ENCODE peak calls at places on chromosomes 16 and 17, in ten cellular contexts. One of them, this sample, is unnamed.

GRCh38 chr16:86806838-86807351 is 228.5 kb downstream of the FOXL1 start:
- DNase-seq in stimulated activated naive CD4-positive, alpha-beta T cell: no peak
- DNase-seq in NCI-H1105: no peak
- DNase-seq in cardiac muscle cell: peak; percentile 62
- DNase-seq in T-cell: no peak
- DNase-seq in OCI-M1: no peak
- DNase-seq in activated naive CD8-positive, alpha-beta T cell treated with anti-CD3 and anti-CD28 coated beads, Interleukin-2, amount 50 U/mL, for 16 hours: no peak
- DNase-seq in progenitor cell of endocrine pancreas: no peak
- DNase-seq in stimulated activated CD8-positive, alpha-beta memory T cell treated with anti-CD3 and anti-CD28 coated beads, Interleukin-15, amount 100 ng/mL, for 1 hour: no peak
- DNase-seq in GOT3: no peak
- DNase-seq in this sample: no peak

GRCh38 chr16:19212059-19212458 is 44.0 kb downstream of the SYT17 start:
- DNase-seq in progenitor cell of endocrine pancreas: no peak
- DNase-seq in T-cell: no peak
- DNase-seq in OCI-M1: no peak
- DNase-seq in GOT3: no peak
- DNase-seq in stimulated activated CD8-positive, alpha-beta memory T cell treated with anti-CD3 and anti-CD28 coated beads, Interleukin-15, amount 100 ng/mL, for 1 hour: no peak
- DNase-seq in NCI-H1105: no peak
- DNase-seq in activated naive CD8-positive, alpha-beta T cell treated with anti-CD3 and anti-CD28 coated beads, Interleukin-2, amount 50 U/mL, for 16 hours: no peak
- DNase-seq in stimulated activated naive CD4-positive, alpha-beta T cell: no peak
- DNase-seq in cardiac muscle cell: no peak
- DNase-seq in this sample: no peak

GRCh38 chr17:80832266-80832676 is 159.4 kb upstream of the CHMP6 start:
- DNase-seq in stimulated activated CD8-positive, alpha-beta memory T cell treated with anti-CD3 and anti-CD28 coated beads, Interleukin-15, amount 100 ng/mL, for 1 hour: no peak
- DNase-seq in GOT3: no peak
- DNase-seq in NCI-H1105: peak; percentile 4
- DNase-seq in stimulated activated naive CD4-positive, alpha-beta T cell: no peak
- DNase-seq in progenitor cell of endocrine pancreas: no peak
- DNase-seq in T-cell: no peak
- DNase-seq in cardiac muscle cell: peak; percentile 11
- DNase-seq in activated naive CD8-positive, alpha-beta T cell treated with anti-CD3 and anti-CD28 coated beads, Interleukin-2, amount 50 U/mL, for 16 hours: no peak
- DNase-seq in OCI-M1: peak; percentile 41
- DNase-seq in this sample: peak; percentile 23

GRCh38 chr16:85573696-85574641 is 39.2 kb upstream of the GSE1 start:
- DNase-seq in stimulated activated naive CD4-positive, alpha-beta T cell: no peak
- DNase-seq in NCI-H1105: no peak
- DNase-seq in cardiac muscle cell: peak; percentile 79
- DNase-seq in stimulated activated CD8-positive, alpha-beta memory T cell treated with anti-CD3 and anti-CD28 coated beads, Interleukin-15, amount 100 ng/mL, for 1 hour: no peak
- DNase-seq in activated naive CD8-positive, alpha-beta T cell treated with anti-CD3 and anti-CD28 coated beads, Interleukin-2, amount 50 U/mL, for 16 hours: no peak
- DNase-seq in T-cell: no peak
- DNase-seq in GOT3: no peak
- DNase-seq in progenitor cell of endocrine pancreas: no peak
- DNase-seq in OCI-M1: no peak
- DNase-seq in this sample: no peak

GRCh38 chr17:38590988-38591758 is 14.6 kb downstream of the SRCIN1 start:
- DNase-seq in NCI-H1105: no peak
- DNase-seq in OCI-M1: peak; percentile 14
- DNase-seq in GOT3: no peak
- DNase-seq in cardiac muscle cell: no peak
- DNase-seq in progenitor cell of endocrine pancreas: no peak
- DNase-seq in stimulated activated naive CD4-positive, alpha-beta T cell: no peak
- DNase-seq in T-cell: no peak
- DNase-seq in activated naive CD8-positive, alpha-beta T cell treated with anti-CD3 and anti-CD28 coated beads, Interleukin-2, amount 50 U/mL, for 16 hours: no peak
- DNase-seq in stimulated activated CD8-positive, alpha-beta memory T cell treated with anti-CD3 and anti-CD28 coated beads, Interleukin-15, amount 100 ng/mL, for 1 hour: no peak
- DNase-seq in this sample: peak; percentile 92

GRCh38 chr17:72030067-72030899 is 90.5 kb upstream of the SOX9 start:
- DNase-seq in T-cell: no peak
- DNase-seq in stimulated activated naive CD4-positive, alpha-beta T cell: no peak
- DNase-seq in GOT3: no peak
- DNase-seq in stimulated activated CD8-positive, alpha-beta memory T cell treated with anti-CD3 and anti-CD28 coated beads, Interleukin-15, amount 100 ng/mL, for 1 hour: no peak
- DNase-seq in activated naive CD8-positive, alpha-beta T cell treated with anti-CD3 and anti-CD28 coated beads, Interleukin-2, amount 50 U/mL, for 16 hours: no peak
- DNase-seq in cardiac muscle cell: peak; percentile 36
- DNase-seq in progenitor cell of endocrine pancreas: peak; percentile 11
- DNase-seq in NCI-H1105: peak; percentile 15
- DNase-seq in OCI-M1: no peak
- DNase-seq in this sample: peak; percentile 29

GRCh38 chr17:74210191-74211140 is 2.9 kb upstream of the TTYH2 start:
- DNase-seq in stimulated activated CD8-positive, alpha-beta memory T cell treated with anti-CD3 and anti-CD28 coated beads, Interleukin-15, amount 100 ng/mL, for 1 hour: peak; percentile 68
- DNase-seq in GOT3: no peak
- DNase-seq in OCI-M1: peak; percentile 77
- DNase-seq in progenitor cell of endocrine pancreas: peak; percentile 57
- DNase-seq in T-cell: peak; percentile 82
- DNase-seq in NCI-H1105: peak; percentile 12
- DNase-seq in activated naive CD8-positive, alpha-beta T cell treated with anti-CD3 and anti-CD28 coated beads, Interleukin-2, amount 50 U/mL, for 16 hours: peak; percentile 47
- DNase-seq in cardiac muscle cell: peak; percentile 66
- DNase-seq in stimulated activated naive CD4-positive, alpha-beta T cell: peak; percentile 83
- DNase-seq in this sample: peak; percentile 80

GRCh38 chr17:30524847-30525246 is 47.6 kb downstream of the GOSR1 start:
- DNase-seq in T-cell: no peak
- DNase-seq in OCI-M1: no peak
- DNase-seq in stimulated activated naive CD4-positive, alpha-beta T cell: no peak
- DNase-seq in cardiac muscle cell: peak; percentile 39
- DNase-seq in progenitor cell of endocrine pancreas: no peak
- DNase-seq in stimulated activated CD8-positive, alpha-beta memory T cell treated with anti-CD3 and anti-CD28 coated beads, Interleukin-15, amount 100 ng/mL, for 1 hour: no peak
- DNase-seq in activated naive CD8-positive, alpha-beta T cell treated with anti-CD3 and anti-CD28 coated beads, Interleukin-2, amount 50 U/mL, for 16 hours: no peak
- DNase-seq in NCI-H1105: no peak
- DNase-seq in GOT3: no peak
- DNase-seq in this sample: no peak

GRCh38 chr17:40121886-40122465 is at the start of gene MSL1:
- DNase-seq in activated naive CD8-positive, alpha-beta T cell treated with anti-CD3 and anti-CD28 coated beads, Interleukin-2, amount 50 U/mL, for 16 hours: peak; percentile 73
- DNase-seq in cardiac muscle cell: peak; percentile 91
- DNase-seq in NCI-H1105: peak; percentile 47
- DNase-seq in GOT3: peak; percentile 39
- DNase-seq in progenitor cell of endocrine pancreas: peak; percentile 83
- DNase-seq in T-cell: peak; percentile 78
- DNase-seq in stimulated activated naive CD4-positive, alpha-beta T cell: peak; percentile 88
- DNase-seq in OCI-M1: peak; percentile 82
- DNase-seq in stimulated activated CD8-positive, alpha-beta memory T cell treated with anti-CD3 and anti-CD28 coated beads, Interleukin-15, amount 100 ng/mL, for 1 hour: peak; percentile 64
- DNase-seq in this sample: peak; percentile 91

GRCh38 chr17:1398028-1398427 is 2.0 kb downstream of the YWHAE start:
- DNase-seq in stimulated activated naive CD4-positive, alpha-beta T cell: no peak
- DNase-seq in NCI-H1105: no peak
- DNase-seq in activated naive CD8-positive, alpha-beta T cell treated with anti-CD3 and anti-CD28 coated beads, Interleukin-2, amount 50 U/mL, for 16 hours: no peak
- DNase-seq in stimulated activated CD8-positive, alpha-beta memory T cell treated with anti-CD3 and anti-CD28 coated beads, Interleukin-15, amount 100 ng/mL, for 1 hour: no peak
- DNase-seq in cardiac muscle cell: no peak
- DNase-seq in progenitor cell of endocrine pancreas: no peak
- DNase-seq in T-cell: no peak
- DNase-seq in GOT3: no peak
- DNase-seq in OCI-M1: peak; percentile 19
- DNase-seq in this sample: no peak

GRCh38 chr17:382644-383533 is 30.3 kb upstream of the RPH3AL start:
- DNase-seq in stimulated activated CD8-positive, alpha-beta memory T cell treated with anti-CD3 and anti-CD28 coated beads, Interleukin-15, amount 100 ng/mL, for 1 hour: no peak
- DNase-seq in activated naive CD8-positive, alpha-beta T cell treated with anti-CD3 and anti-CD28 coated beads, Interleukin-2, amount 50 U/mL, for 16 hours: no peak
- DNase-seq in stimulated activated naive CD4-positive, alpha-beta T cell: no peak
- DNase-seq in GOT3: peak; percentile 21
- DNase-seq in NCI-H1105: no peak
- DNase-seq in progenitor cell of endocrine pancreas: no peak
- DNase-seq in OCI-M1: peak; percentile 2
- DNase-seq in T-cell: no peak
- DNase-seq in cardiac muscle cell: peak; percentile 40
- DNase-seq in this sample: peak; percentile 66

GRCh38 chr16:69077251-69077650 is 28.2 kb upstream of the HAS3 start:
- DNase-seq in GOT3: no peak
- DNase-seq in activated naive CD8-positive, alpha-beta T cell treated with anti-CD3 and anti-CD28 coated beads, Interleukin-2, amount 50 U/mL, for 16 hours: no peak
- DNase-seq in OCI-M1: no peak
- DNase-seq in stimulated activated CD8-positive, alpha-beta memory T cell treated with anti-CD3 and anti-CD28 coated beads, Interleukin-15, amount 100 ng/mL, for 1 hour: no peak
- DNase-seq in NCI-H1105: no peak
- DNase-seq in T-cell: no peak
- DNase-seq in progenitor cell of endocrine pancreas: no peak
- DNase-seq in stimulated activated naive CD4-positive, alpha-beta T cell: no peak
- DNase-seq in cardiac muscle cell: no peak
- DNase-seq in this sample: no peak

GRCh38 chr17:8668181-8668740 is 37.7 kb upstream of the MYH10 start:
- DNase-seq in GOT3: no peak
- DNase-seq in NCI-H1105: no peak
- DNase-seq in T-cell: no peak
- DNase-seq in stimulated activated naive CD4-positive, alpha-beta T cell: no peak
- DNase-seq in progenitor cell of endocrine pancreas: no peak
- DNase-seq in activated naive CD8-positive, alpha-beta T cell treated with anti-CD3 and anti-CD28 coated beads, Interleukin-2, amount 50 U/mL, for 16 hours: no peak
- DNase-seq in cardiac muscle cell: no peak
- DNase-seq in OCI-M1: no peak
- DNase-seq in stimulated activated CD8-positive, alpha-beta memory T cell treated with anti-CD3 and anti-CD28 coated beads, Interleukin-15, amount 100 ng/mL, for 1 hour: no peak
- DNase-seq in this sample: no peak

GRCh38 chr17:1786708-1787107 is 24.8 kb downstream of the SERPINF1 start:
- DNase-seq in progenitor cell of endocrine pancreas: no peak
- DNase-seq in OCI-M1: no peak
- DNase-seq in GOT3: no peak
- DNase-seq in stimulated activated naive CD4-positive, alpha-beta T cell: no peak
- DNase-seq in cardiac muscle cell: no peak
- DNase-seq in T-cell: no peak
- DNase-seq in stimulated activated CD8-positive, alpha-beta memory T cell treated with anti-CD3 and anti-CD28 coated beads, Interleukin-15, amount 100 ng/mL, for 1 hour: no peak
- DNase-seq in NCI-H1105: no peak
- DNase-seq in activated naive CD8-positive, alpha-beta T cell treated with anti-CD3 and anti-CD28 coated beads, Interleukin-2, amount 50 U/mL, for 16 hours: no peak
- DNase-seq in this sample: no peak

GRCh38 chr17:29214215-29215146 is 32.2 kb upstream of the CRYBA1 start:
- DNase-seq in NCI-H1105: no peak
- DNase-seq in activated naive CD8-positive, alpha-beta T cell treated with anti-CD3 and anti-CD28 coated beads, Interleukin-2, amount 50 U/mL, for 16 hours: no peak
- DNase-seq in GOT3: no peak
- DNase-seq in stimulated activated naive CD4-positive, alpha-beta T cell: no peak
- DNase-seq in OCI-M1: no peak
- DNase-seq in stimulated activated CD8-positive, alpha-beta memory T cell treated with anti-CD3 and anti-CD28 coated beads, Interleukin-15, amount 100 ng/mL, for 1 hour: no peak
- DNase-seq in cardiac muscle cell: no peak
- DNase-seq in progenitor cell of endocrine pancreas: no peak
- DNase-seq in T-cell: no peak
- DNase-seq in this sample: no peak

GRCh38 chr17:27284811-27285415 is 9.0 kb upstream of the WSB1 start:
- DNase-seq in T-cell: no peak
- DNase-seq in NCI-H1105: no peak
- DNase-seq in activated naive CD8-positive, alpha-beta T cell treated with anti-CD3 and anti-CD28 coated beads, Interleukin-2, amount 50 U/mL, for 16 hours: no peak
- DNase-seq in cardiac muscle cell: no peak
- DNase-seq in progenitor cell of endocrine pancreas: no peak
- DNase-seq in OCI-M1: no peak
- DNase-seq in GOT3: no peak
- DNase-seq in stimulated activated CD8-positive, alpha-beta memory T cell treated with anti-CD3 and anti-CD28 coated beads, Interleukin-15, amount 100 ng/mL, for 1 hour: no peak
- DNase-seq in stimulated activated naive CD4-positive, alpha-beta T cell: no peak
- DNase-seq in this sample: no peak

GRCh38 chr17:4598776-4599504 is 14.6 kb downstream of the SMTNL2 start:
- DNase-seq in progenitor cell of endocrine pancreas: no peak
- DNase-seq in stimulated activated naive CD4-positive, alpha-beta T cell: no peak
- DNase-seq in cardiac muscle cell: peak; percentile 41
- DNase-seq in activated naive CD8-positive, alpha-beta T cell treated with anti-CD3 and anti-CD28 coated beads, Interleukin-2, amount 50 U/mL, for 16 hours: no peak
- DNase-seq in T-cell: no peak
- DNase-seq in GOT3: no peak
- DNase-seq in NCI-H1105: no peak
- DNase-seq in stimulated activated CD8-positive, alpha-beta memory T cell treated with anti-CD3 and anti-CD28 coated beads, Interleukin-15, amount 100 ng/mL, for 1 hour: no peak
- DNase-seq in OCI-M1: no peak
- DNase-seq in this sample: no peak

GRCh38 chr17:74749262-74750038 is 1.0 kb downstream of the NHERF1 start:
- DNase-seq in activated naive CD8-positive, alpha-beta T cell treated with anti-CD3 and anti-CD28 coated beads, Interleukin-2, amount 50 U/mL, for 16 hours: no peak
- DNase-seq in stimulated activated naive CD4-positive, alpha-beta T cell: peak; percentile 65
- DNase-seq in T-cell: no peak
- DNase-seq in progenitor cell of endocrine pancreas: no peak
- DNase-seq in cardiac muscle cell: peak; percentile 41
- DNase-seq in OCI-M1: peak; percentile 20
- DNase-seq in NCI-H1105: no peak
- DNase-seq in GOT3: no peak
- DNase-seq in stimulated activated CD8-positive, alpha-beta memory T cell treated with anti-CD3 and anti-CD28 coated beads, Interleukin-15, amount 100 ng/mL, for 1 hour: no peak
- DNase-seq in this sample: peak; percentile 77

GRCh38 chr16:30649725-30650368 is 913 bp upstream of the PRR14 start:
- DNase-seq in NCI-H1105: no peak
- DNase-seq in T-cell: no peak
- DNase-seq in cardiac muscle cell: no peak
- DNase-seq in stimulated activated naive CD4-positive, alpha-beta T cell: no peak
- DNase-seq in stimulated activated CD8-positive, alpha-beta memory T cell treated with anti-CD3 and anti-CD28 coated beads, Interleukin-15, amount 100 ng/mL, for 1 hour: no peak
- DNase-seq in OCI-M1: peak; percentile 76
- DNase-seq in progenitor cell of endocrine pancreas: no peak
- DNase-seq in GOT3: no peak
- DNase-seq in activated naive CD8-positive, alpha-beta T cell treated with anti-CD3 and anti-CD28 coated beads, Interleukin-2, amount 50 U/mL, for 16 hours: no peak
- DNase-seq in this sample: no peak

GRCh38 chr16:2991566-2992261 is 11.5 kb upstream of the PKMYT1 start:
- DNase-seq in progenitor cell of endocrine pancreas: no peak
- DNase-seq in cardiac muscle cell: no peak
- DNase-seq in stimulated activated naive CD4-positive, alpha-beta T cell: no peak
- DNase-seq in OCI-M1: no peak
- DNase-seq in NCI-H1105: no peak
- DNase-seq in GOT3: no peak
- DNase-seq in T-cell: no peak
- DNase-seq in stimulated activated CD8-positive, alpha-beta memory T cell treated with anti-CD3 and anti-CD28 coated beads, Interleukin-15, amount 100 ng/mL, for 1 hour: no peak
- DNase-seq in activated naive CD8-positive, alpha-beta T cell treated with anti-CD3 and anti-CD28 coated beads, Interleukin-2, amount 50 U/mL, for 16 hours: no peak
- DNase-seq in this sample: no peak

GRCh38 chr17:69188064-69188463 is 40.6 kb downstream of the ABCA10 start:
- DNase-seq in cardiac muscle cell: no peak
- DNase-seq in stimulated activated naive CD4-positive, alpha-beta T cell: no peak
- DNase-seq in NCI-H1105: no peak
- DNase-seq in GOT3: no peak
- DNase-seq in progenitor cell of endocrine pancreas: no peak
- DNase-seq in OCI-M1: no peak
- DNase-seq in activated naive CD8-positive, alpha-beta T cell treated with anti-CD3 and anti-CD28 coated beads, Interleukin-2, amount 50 U/mL, for 16 hours: no peak
- DNase-seq in stimulated activated CD8-positive, alpha-beta memory T cell treated with anti-CD3 and anti-CD28 coated beads, Interleukin-15, amount 100 ng/mL, for 1 hour: no peak
- DNase-seq in T-cell: no peak
- DNase-seq in this sample: no peak

GRCh38 chr17:72726936-72727335 is 365.6 kb downstream of the SLC39A11 start:
- DNase-seq in T-cell: peak; percentile 27
- DNase-seq in GOT3: no peak
- DNase-seq in progenitor cell of endocrine pancreas: no peak
- DNase-seq in stimulated activated CD8-positive, alpha-beta memory T cell treated with anti-CD3 and anti-CD28 coated beads, Interleukin-15, amount 100 ng/mL, for 1 hour: no peak
- DNase-seq in cardiac muscle cell: no peak
- DNase-seq in OCI-M1: peak; percentile 1
- DNase-seq in NCI-H1105: no peak
- DNase-seq in activated naive CD8-positive, alpha-beta T cell treated with anti-CD3 and anti-CD28 coated beads, Interleukin-2, amount 50 U/mL, for 16 hours: no peak
- DNase-seq in stimulated activated naive CD4-positive, alpha-beta T cell: peak; percentile 55
- DNase-seq in this sample: no peak

GRCh38 chr16:14337303-14338191 is 266.4 kb downstream of the MRTFB start:
- DNase-seq in stimulated activated CD8-positive, alpha-beta memory T cell treated with anti-CD3 and anti-CD28 coated beads, Interleukin-15, amount 100 ng/mL, for 1 hour: no peak
- DNase-seq in stimulated activated naive CD4-positive, alpha-beta T cell: no peak
- DNase-seq in OCI-M1: no peak
- DNase-seq in progenitor cell of endocrine pancreas: no peak
- DNase-seq in NCI-H1105: no peak
- DNase-seq in cardiac muscle cell: no peak
- DNase-seq in GOT3: no peak
- DNase-seq in T-cell: no peak
- DNase-seq in activated naive CD8-positive, alpha-beta T cell treated with anti-CD3 and anti-CD28 coated beads, Interleukin-2, amount 50 U/mL, for 16 hours: no peak
- DNase-seq in this sample: no peak

GRCh38 chr17:2405247-2405926 is 4.5 kb upstream of the MNT start:
- DNase-seq in stimulated activated naive CD4-positive, alpha-beta T cell: no peak
- DNase-seq in OCI-M1: no peak
- DNase-seq in T-cell: no peak
- DNase-seq in NCI-H1105: no peak
- DNase-seq in progenitor cell of endocrine pancreas: no peak
- DNase-seq in GOT3: peak; percentile 29
- DNase-seq in stimulated activated CD8-positive, alpha-beta memory T cell treated with anti-CD3 and anti-CD28 coated beads, Interleukin-15, amount 100 ng/mL, for 1 hour: no peak
- DNase-seq in cardiac muscle cell: no peak
- DNase-seq in activated naive CD8-positive, alpha-beta T cell treated with anti-CD3 and anti-CD28 coated beads, Interleukin-2, amount 50 U/mL, for 16 hours: no peak
- DNase-seq in this sample: no peak

GRCh38 chr16:59148756-59149155 is 414.6 kb upstream of the GOT2 start:
- DNase-seq in progenitor cell of endocrine pancreas: no peak
- DNase-seq in OCI-M1: no peak
- DNase-seq in NCI-H1105: no peak
- DNase-seq in GOT3: no peak
- DNase-seq in stimulated activated CD8-positive, alpha-beta memory T cell treated with anti-CD3 and anti-CD28 coated beads, Interleukin-15, amount 100 ng/mL, for 1 hour: no peak
- DNase-seq in T-cell: no peak
- DNase-seq in stimulated activated naive CD4-positive, alpha-beta T cell: no peak
- DNase-seq in cardiac muscle cell: no peak
- DNase-seq in activated naive CD8-positive, alpha-beta T cell treated with anti-CD3 and anti-CD28 coated beads, Interleukin-2, amount 50 U/mL, for 16 hours: no peak
- DNase-seq in this sample: no peak

GRCh38 chr16:19330801-19331484 is 45.4 kb downstream of the CLEC19A start:
- DNase-seq in stimulated activated naive CD4-positive, alpha-beta T cell: no peak
- DNase-seq in T-cell: no peak
- DNase-seq in NCI-H1105: no peak
- DNase-seq in OCI-M1: no peak
- DNase-seq in activated naive CD8-positive, alpha-beta T cell treated with anti-CD3 and anti-CD28 coated beads, Interleukin-2, amount 50 U/mL, for 16 hours: no peak
- DNase-seq in cardiac muscle cell: no peak
- DNase-seq in GOT3: peak; percentile 15
- DNase-seq in progenitor cell of endocrine pancreas: no peak
- DNase-seq in stimulated activated CD8-positive, alpha-beta memory T cell treated with anti-CD3 and anti-CD28 coated beads, Interleukin-15, amount 100 ng/mL, for 1 hour: no peak
- DNase-seq in this sample: no peak

GRCh38 chr16:61313931-61314330 is 722.3 kb downstream of the CDH8 start:
- DNase-seq in NCI-H1105: no peak
- DNase-seq in stimulated activated CD8-positive, alpha-beta memory T cell treated with anti-CD3 and anti-CD28 coated beads, Interleukin-15, amount 100 ng/mL, for 1 hour: no peak
- DNase-seq in T-cell: no peak
- DNase-seq in GOT3: no peak
- DNase-seq in progenitor cell of endocrine pancreas: no peak
- DNase-seq in activated naive CD8-positive, alpha-beta T cell treated with anti-CD3 and anti-CD28 coated beads, Interleukin-2, amount 50 U/mL, for 16 hours: no peak
- DNase-seq in stimulated activated naive CD4-positive, alpha-beta T cell: no peak
- DNase-seq in OCI-M1: peak; percentile 2
- DNase-seq in cardiac muscle cell: no peak
- DNase-seq in this sample: no peak

GRCh38 chr17:79870540-79870939 is 31.3 kb upstream of the CBX4 start:
- DNase-seq in T-cell: no peak
- DNase-seq in GOT3: no peak
- DNase-seq in OCI-M1: no peak
- DNase-seq in progenitor cell of endocrine pancreas: no peak
- DNase-seq in stimulated activated CD8-positive, alpha-beta memory T cell treated with anti-CD3 and anti-CD28 coated beads, Interleukin-15, amount 100 ng/mL, for 1 hour: no peak
- DNase-seq in activated naive CD8-positive, alpha-beta T cell treated with anti-CD3 and anti-CD28 coated beads, Interleukin-2, amount 50 U/mL, for 16 hours: no peak
- DNase-seq in cardiac muscle cell: no peak
- DNase-seq in stimulated activated naive CD4-positive, alpha-beta T cell: no peak
- DNase-seq in NCI-H1105: no peak
- DNase-seq in this sample: no peak

This sample was measured in T47D.